ENCODE peak calls at places on chromosomes 1 and 21, in five cellular contexts. One of them, this sample, is unnamed.

GRCh38 chr1:226308166-226308722 is 720 bp downstream of the LIN9 start:
- DNase-seq in effector CD4-positive, alpha-beta T cell: no peak
- DNase-seq in HFFc6: no peak
- DNase-seq in stimulated activated naive B cell treated with anti-CD40 and anti-IgM and Interleukin-4, amounts not matched to agents 10 μg/mL and 1 μg/mL and 100 μg/mL, for 72 hours: peak
- DNase-seq in ACHN: peak
- DNase-seq in this sample: no peak

GRCh38 chr1:211514030-211514754 is 22.2 kb upstream of the RD3 start:
- DNase-seq in effector CD4-positive, alpha-beta T cell: peak
- DNase-seq in HFFc6: peak
- DNase-seq in stimulated activated naive B cell treated with anti-CD40 and anti-IgM and Interleukin-4, amounts not matched to agents 10 μg/mL and 1 μg/mL and 100 μg/mL, for 72 hours: peak
- DNase-seq in ACHN: peak
- DNase-seq in this sample: peak

GRCh38 chr1:214861615-214862014 is 220.9 kb upstream of the KCNK2 start:
- DNase-seq in effector CD4-positive, alpha-beta T cell: no peak
- DNase-seq in HFFc6: peak
- DNase-seq in stimulated activated naive B cell treated with anti-CD40 and anti-IgM and Interleukin-4, amounts not matched to agents 10 μg/mL and 1 μg/mL and 100 μg/mL, for 72 hours: no peak
- DNase-seq in ACHN: no peak
- DNase-seq in this sample: no peak

GRCh38 chr21:45596704-45597318 is 46.7 kb upstream of the PCBP3 start:
- DNase-seq in effector CD4-positive, alpha-beta T cell: peak
- DNase-seq in HFFc6: no peak
- DNase-seq in stimulated activated naive B cell treated with anti-CD40 and anti-IgM and Interleukin-4, amounts not matched to agents 10 μg/mL and 1 μg/mL and 100 μg/mL, for 72 hours: peak
- DNase-seq in ACHN: peak
- DNase-seq in this sample: peak

GRCh38 chr1:174812656-174813055 is 187.1 kb upstream of the CACYBP start:
- DNase-seq in effector CD4-positive, alpha-beta T cell: no peak
- DNase-seq in HFFc6: no peak
- DNase-seq in stimulated activated naive B cell treated with anti-CD40 and anti-IgM and Interleukin-4, amounts not matched to agents 10 μg/mL and 1 μg/mL and 100 μg/mL, for 72 hours: no peak
- DNase-seq in ACHN: no peak
- DNase-seq in this sample: no peak

GRCh38 chr21:30336596-30336995 is 898 bp downstream of the KRTAP27-1 start:
- DNase-seq in effector CD4-positive, alpha-beta T cell: no peak
- DNase-seq in HFFc6: no peak
- DNase-seq in stimulated activated naive B cell treated with anti-CD40 and anti-IgM and Interleukin-4, amounts not matched to agents 10 μg/mL and 1 μg/mL and 100 μg/mL, for 72 hours: no peak
- DNase-seq in ACHN: no peak
- DNase-seq in this sample: no peak

GRCh38 chr1:229410692-229411433 is 23.0 kb downstream of the ACTA1 start:
- DNase-seq in effector CD4-positive, alpha-beta T cell: no peak
- DNase-seq in HFFc6: peak
- DNase-seq in stimulated activated naive B cell treated with anti-CD40 and anti-IgM and Interleukin-4, amounts not matched to agents 10 μg/mL and 1 μg/mL and 100 μg/mL, for 72 hours: no peak
- DNase-seq in ACHN: peak
- DNase-seq in this sample: peak

GRCh38 chr1:246925997-246926626 is 5.6 kb downstream of the AHCTF1 start:
- DNase-seq in effector CD4-positive, alpha-beta T cell: no peak
- DNase-seq in HFFc6: no peak
- DNase-seq in stimulated activated naive B cell treated with anti-CD40 and anti-IgM and Interleukin-4, amounts not matched to agents 10 μg/mL and 1 μg/mL and 100 μg/mL, for 72 hours: no peak
- DNase-seq in ACHN: no peak
- DNase-seq in this sample: no peak

GRCh38 chr1:200039849-200040479 is 12.5 kb downstream of the NR5A2 start:
- DNase-seq in effector CD4-positive, alpha-beta T cell: no peak
- DNase-seq in HFFc6: no peak
- DNase-seq in stimulated activated naive B cell treated with anti-CD40 and anti-IgM and Interleukin-4, amounts not matched to agents 10 μg/mL and 1 μg/mL and 100 μg/mL, for 72 hours: no peak
- DNase-seq in ACHN: no peak
- DNase-seq in this sample: no peak